ENCODE peak calls at places on chromosomes 12 and 14, in eight cellular contexts. R is psoas muscle, I is IMR-90, K is fibroblast of villous mesenchyme, B is AG04450, G is fibroblast of pulmonary artery, Q is lower leg skin, F is fibroblast of the aortic adventitia. H is an unnamed sample.

GRCh38 chr12:50563434-50563787 is 58.6 kb downstream of the DIP2B start:
- DNase-seq in B (no peak), K (no peak), G (no peak), I (no peak), R (no peak), F (no peak), Q (no peak), H (no peak)

GRCh38 chr14:94673781-94674231 is 61.6 kb downstream of the SERPINA3 start:
- DNase-seq in R (no peak), B (no peak), I (peak), G (peak), K (no peak), Q (peak), F (no peak), H (peak)

GRCh38 chr14:33165144-33165925 is 226.7 kb downstream of the NPAS3 start:
- DNase-seq in F (no peak), K (peak), B (no peak), I (no peak), G (peak), R (no peak), Q (no peak), H (no peak)

GRCh38 chr14:104734991-104735779 is 11.2 kb downstream of the ADSS1 start:
- DNase-seq in Q (no peak), G (no peak), K (no peak), I (no peak), F (no peak), R (peak), B (no peak), H (no peak)

GRCh38 chr14:95722525-95723190 is 8.7 kb upstream of the TCL1A start:
- DNase-seq in G (no peak), K (no peak), Q (no peak), I (no peak), B (no peak), R (no peak), F (no peak), H (no peak)

GRCh38 chr12:52417742-52418141 is 11.6 kb upstream of the KRT82 start:
- DNase-seq in F (no peak), K (no peak), B (no peak), G (no peak), R (no peak), I (no peak), Q (no peak), H (no peak)

GRCh38 chr14:92475037-92475436 is 38.5 kb upstream of the RIN3 start:
- DNase-seq in I (no peak), F (no peak), R (no peak), Q (no peak), B (no peak), K (no peak), G (no peak), H (no peak)

GRCh38 chr14:32809255-32809654 is 129.4 kb upstream of the NPAS3 start:
- DNase-seq in I (no peak), Q (no peak), R (no peak), F (no peak), B (no peak), K (no peak), G (no peak), H (no peak)

GRCh38 chr14:60090864-60091519 is 731 bp upstream of the PCNX4 start:
- DNase-seq in G (peak), I (peak), Q (no peak), R (peak), B (no peak), K (peak), F (peak), H (peak)

GRCh38 chr12:89225808-89226368 is 126.4 kb downstream of the DUSP6 start:
- DNase-seq in Q (no peak), R (no peak), K (peak), F (peak), I (peak), G (peak), B (peak), H (peak)

GRCh38 chr12:70449074-70449757 is 83.1 kb downstream of the KCNMB4 start:
- DNase-seq in I (peak), Q (no peak), G (no peak), R (no peak), K (peak), F (no peak), B (no peak), H (no peak)

GRCh38 chr12:123149088-123149827 is 1.6 kb downstream of the PITPNM2 start:
- DNase-seq in I (no peak), G (peak), K (peak), R (no peak), F (peak), B (no peak), Q (peak), H (peak)

GRCh38 chr12:107616941-107617340 is 68.7 kb upstream of the PWP1 start:
- DNase-seq in I (no peak), G (no peak), F (no peak), R (no peak), K (no peak), Q (no peak), B (no peak), H (no peak)

GRCh38 chr12:88298761-88299242 is 156.7 kb downstream of the TMTC3 start:
- DNase-seq in B (no peak), K (no peak), Q (no peak), G (peak), F (peak), R (no peak), I (peak), H (peak)

GRCh38 chr12:21478756-21479455 is 22.5 kb downstream of the RECQL start:
- DNase-seq in R (no peak), I (no peak), B (no peak), F (no peak), Q (no peak), K (no peak), G (peak), H (peak)

GRCh38 chr14:60724080-60724618 is at the start of gene SIX4:
- DNase-seq in K (peak), R (peak), F (peak), I (peak), B (peak), G (peak), Q (peak), H (peak)

GRCh38 chr14:89304972-89305703 is 111.9 kb downstream of the FOXN3 start:
- DNase-seq in F (peak), Q (no peak), G (peak), K (peak), I (peak), R (no peak), B (peak), H (peak)

GRCh38 chr12:124837958-124838803 is 25.5 kb downstream of the SCARB1 start:
- DNase-seq in B (peak), F (peak), K (peak), Q (no peak), I (peak), R (peak), G (peak), H (peak)

GRCh38 chr12:122850048-122850445 is 14.8 kb downstream of the HIP1R start:
- DNase-seq in Q (no peak), I (no peak), G (no peak), F (no peak), B (no peak), K (no peak), R (peak), H (no peak)

GRCh38 chr12:19683178-19683927 is 244.1 kb downstream of the AEBP2 start:
- DNase-seq in I (peak), K (peak), Q (no peak), G (peak), B (no peak), F (peak), R (no peak), H (peak)

GRCh38 chr12:130916251-130916911 is 37.3 kb upstream of the ADGRD1 start:
- DNase-seq in Q (peak), R (peak), B (no peak), K (peak), G (peak), F (peak), I (peak), H (peak)

GRCh38 chr12:51395283-51396230 is 4.4 kb upstream of the GALNT6 start:
- DNase-seq in K (no peak), Q (peak), F (no peak), G (no peak), R (no peak), B (no peak), I (no peak), H (no peak)

GRCh38 chr12:64029013-64029857 is 184.7 kb downstream of the SRGAP1 start:
- DNase-seq in Q (no peak), B (peak), F (peak), I (peak), G (peak), R (no peak), K (peak), H (peak)

GRCh38 chr12:116539361-116539771 is 19.8 kb upstream of the MAP1LC3B2 start:
- DNase-seq in G (peak), I (peak), R (no peak), Q (no peak), K (peak), F (peak), B (no peak), H (peak)

GRCh38 chr12:64801381-64801780 is 23.1 kb upstream of the TBC1D30 start:
- DNase-seq in I (no peak), Q (no peak), R (no peak), K (no peak), B (no peak), F (no peak), G (no peak), H (no peak)

GRCh38 chr12:124273630-124274029 is 21.3 kb upstream of the RFLNA start:
- DNase-seq in Q (no peak), K (no peak), I (peak), F (peak), G (peak), B (no peak), R (no peak), H (peak)

GRCh38 chr12:52207106-52207505 is 15.3 kb upstream of the KRT80 start:
- DNase-seq in R (no peak), F (no peak), G (no peak), Q (peak), I (no peak), B (no peak), K (no peak), H (no peak)

DNA sequence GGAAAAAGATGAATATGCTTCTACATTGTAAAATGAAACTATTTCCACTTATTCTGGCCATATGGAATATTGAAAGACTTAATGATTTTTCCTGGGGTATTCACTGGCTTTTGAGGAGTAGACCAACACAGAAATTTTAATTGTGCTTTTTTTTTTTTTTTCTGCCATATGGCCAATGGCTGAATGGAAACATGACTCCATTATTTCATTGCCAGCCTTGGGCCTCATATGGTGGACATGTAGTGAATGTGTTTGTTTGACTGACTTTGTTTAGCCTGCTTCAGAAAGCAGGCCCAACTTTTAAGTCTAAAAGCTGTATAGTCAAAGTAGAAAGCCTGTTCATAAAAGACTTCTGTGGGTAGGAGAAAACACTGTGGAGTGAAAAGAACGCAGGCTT is 2.4 kb downstream of the GNG2 start:
- DNase-seq in G (no peak), R (no peak), I (peak), F (no peak), B (no peak), K (no peak), Q (no peak), H (no peak)
- H3K4me3 ChIP-seq in G (peak), R (peak), I (peak), F (no peak), B (peak), K (peak), Q (no peak), H (no peak)

DNA sequence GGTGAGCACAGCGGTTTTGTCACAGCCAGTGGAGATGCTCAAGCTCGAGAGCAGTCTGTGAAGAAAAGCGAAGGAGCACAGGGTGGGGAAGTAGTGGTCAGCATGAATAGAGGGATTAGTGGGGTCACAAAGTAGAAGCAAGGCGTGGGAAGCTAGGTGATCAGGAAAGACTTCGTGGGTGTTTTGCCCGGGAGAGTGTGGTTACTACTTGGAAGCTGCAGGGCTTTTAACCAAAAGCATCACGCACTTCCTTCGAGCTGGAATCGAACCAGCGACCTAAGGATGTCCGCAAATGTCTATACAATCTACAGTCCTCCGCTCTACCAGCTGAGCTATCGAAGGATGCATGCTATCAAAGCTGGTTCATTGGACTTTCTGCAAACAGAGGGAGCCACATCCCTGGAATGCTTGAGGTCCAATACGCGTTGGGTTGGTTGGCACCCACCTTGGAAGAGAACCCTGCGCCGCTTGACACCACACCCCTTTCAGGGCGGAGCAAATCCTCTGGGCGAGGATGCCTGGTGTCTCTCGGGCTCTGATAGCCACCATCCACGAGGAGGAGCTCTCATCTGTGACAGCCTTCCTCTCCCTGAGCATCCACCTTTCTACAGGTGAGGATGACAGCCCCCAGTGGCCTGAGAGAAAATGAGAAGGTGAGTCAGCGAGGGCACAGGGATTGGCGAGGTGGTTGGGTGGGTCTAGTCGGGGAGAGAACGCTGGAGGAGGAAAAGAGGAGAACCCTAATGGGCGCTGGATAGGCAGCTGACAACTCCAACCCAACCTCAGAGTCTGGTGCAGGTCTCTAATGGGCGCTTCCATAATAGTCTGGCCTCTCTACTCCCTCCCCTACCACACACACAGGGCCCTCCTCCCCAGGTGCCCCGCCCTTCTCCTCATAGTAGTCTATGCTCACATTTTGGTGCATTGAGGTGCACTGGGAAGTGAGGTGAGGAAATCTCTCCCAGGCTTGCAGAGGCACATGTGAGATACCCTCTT is 16.0 kb upstream of the OR6S1 start:
- DNase-seq in R (no peak), B (no peak), I (peak), Q (no peak), F (no peak), K (no peak), G (no peak), H (no peak)
- TF ChIP-seq CTCF in R (no peak), B (no peak), I (peak), Q (no peak), F (no peak), K (no peak), G (no peak), H (no peak)

DNA sequence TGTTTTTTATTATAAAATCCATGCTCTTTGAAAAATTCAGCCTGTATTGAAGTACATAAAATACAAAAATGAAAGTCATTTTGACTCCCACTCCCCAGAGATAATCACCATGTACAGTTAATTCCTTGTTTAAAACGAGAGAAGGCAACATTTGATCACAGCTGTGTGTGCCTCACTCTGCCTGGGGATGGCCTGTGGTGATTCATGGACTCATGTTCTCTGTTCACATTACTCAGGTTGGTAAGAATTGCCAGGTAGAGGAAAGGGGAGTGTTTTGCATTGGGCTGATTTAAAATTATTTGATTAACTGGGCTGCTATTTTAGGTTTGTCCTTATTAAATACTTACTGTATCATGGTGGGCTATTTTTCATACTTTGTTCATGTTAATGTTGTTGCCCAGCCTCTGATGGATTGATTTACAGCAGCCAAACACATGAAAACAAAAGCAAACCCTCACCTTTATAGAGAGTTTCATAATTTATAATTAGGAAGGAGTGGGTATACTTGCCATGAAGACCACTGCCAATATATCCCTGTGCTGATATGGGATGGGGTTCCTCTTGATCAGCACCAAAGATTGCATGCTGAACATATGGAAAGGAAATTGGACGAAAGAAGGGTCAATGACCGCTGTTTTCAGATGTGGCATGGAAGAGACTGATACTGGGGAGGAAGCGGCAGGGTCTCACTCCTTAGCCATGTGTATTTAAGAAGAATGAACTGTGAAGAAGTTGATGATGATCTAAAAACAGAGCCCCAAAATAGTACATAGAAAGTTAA is 3.0 kb downstream of the ZBTB1 start:
- DNase-seq in K (peak), R (no peak), G (no peak), Q (no peak), F (no peak), B (no peak), I (peak), H (peak)
- H3K4me3 ChIP-seq in K (peak), R (peak), G (peak), Q (no peak), F (peak), B (peak), I (no peak), H (no peak)

GRCh38 chr12:82896979-82897378 is 210.3 kb downstream of the TMTC2 start:
- DNase-seq in I (peak), F (peak), K (no peak), G (peak), R (no peak), B (no peak), Q (no peak), H (peak)
- TF ChIP-seq CTCF in I (no peak), F (no peak), K (no peak), G (no peak), R (no peak), B (no peak), Q (no peak), H (no peak)

DNA sequence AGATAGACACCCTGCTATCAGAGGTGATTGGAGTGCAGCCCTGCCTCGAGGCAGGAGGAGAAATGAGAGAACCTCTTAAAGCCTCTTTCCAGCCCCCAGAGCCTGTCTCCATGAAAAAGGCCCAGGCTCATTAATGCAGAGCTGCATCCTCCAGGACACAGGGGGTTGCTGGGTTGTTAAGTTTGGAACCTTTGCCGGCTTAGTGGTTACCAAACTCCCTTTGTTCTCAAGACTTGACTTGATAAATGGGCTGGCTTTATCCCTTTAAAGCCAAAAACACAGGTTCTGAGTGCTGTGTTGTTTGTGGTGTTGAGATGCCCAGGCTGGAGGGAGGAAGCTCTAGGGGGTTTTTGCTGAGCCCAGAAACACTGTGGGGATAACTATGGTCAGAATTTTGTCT is 71.0 kb downstream of the DAD1 start:
- DNase-seq in I (no peak), B (no peak), K (no peak), Q (no peak), F (no peak), R (no peak), G (no peak), H (no peak)
- H3K4me3 ChIP-seq in I (no peak), B (no peak), K (no peak), Q (no peak), F (no peak), R (no peak), G (no peak), H (no peak)

GRCh38 chr12:14239935-14240872 is 125.3 kb upstream of the ATF7IP start:
- DNase-seq in I (no peak), Q (no peak), B (no peak), K (no peak), R (no peak), G (no peak), F (no peak), H (no peak)

GRCh38 chr12:14238224-14238792 is 127.2 kb upstream of the ATF7IP start:
- DNase-seq in R (no peak), Q (no peak), F (peak), G (peak), K (peak), B (no peak), I (peak), H (peak)

GRCh38 chr12:14240873-14241220 is 124.6 kb upstream of the ATF7IP start:
- DNase-seq in K (no peak), R (no peak), B (no peak), F (no peak), Q (no peak), G (no peak), I (no peak), H (no peak)

GRCh38 chr12:14243941-14244340 is 121.5 kb upstream of the ATF7IP start:
- DNase-seq in B (no peak), F (no peak), I (no peak), K (no peak), Q (no peak), G (no peak), R (no peak), H (no peak)

GRCh38 chr12:14239350-14239934 is 126.0 kb upstream of the ATF7IP start:
- DNase-seq in K (peak), I (no peak), B (no peak), R (no peak), G (peak), F (peak), Q (no peak), H (peak)
- TF ChIP-seq CTCF in K (peak), I (no peak), B (no peak), R (no peak), G (peak), F (no peak), Q (no peak), H (no peak)

DNA sequence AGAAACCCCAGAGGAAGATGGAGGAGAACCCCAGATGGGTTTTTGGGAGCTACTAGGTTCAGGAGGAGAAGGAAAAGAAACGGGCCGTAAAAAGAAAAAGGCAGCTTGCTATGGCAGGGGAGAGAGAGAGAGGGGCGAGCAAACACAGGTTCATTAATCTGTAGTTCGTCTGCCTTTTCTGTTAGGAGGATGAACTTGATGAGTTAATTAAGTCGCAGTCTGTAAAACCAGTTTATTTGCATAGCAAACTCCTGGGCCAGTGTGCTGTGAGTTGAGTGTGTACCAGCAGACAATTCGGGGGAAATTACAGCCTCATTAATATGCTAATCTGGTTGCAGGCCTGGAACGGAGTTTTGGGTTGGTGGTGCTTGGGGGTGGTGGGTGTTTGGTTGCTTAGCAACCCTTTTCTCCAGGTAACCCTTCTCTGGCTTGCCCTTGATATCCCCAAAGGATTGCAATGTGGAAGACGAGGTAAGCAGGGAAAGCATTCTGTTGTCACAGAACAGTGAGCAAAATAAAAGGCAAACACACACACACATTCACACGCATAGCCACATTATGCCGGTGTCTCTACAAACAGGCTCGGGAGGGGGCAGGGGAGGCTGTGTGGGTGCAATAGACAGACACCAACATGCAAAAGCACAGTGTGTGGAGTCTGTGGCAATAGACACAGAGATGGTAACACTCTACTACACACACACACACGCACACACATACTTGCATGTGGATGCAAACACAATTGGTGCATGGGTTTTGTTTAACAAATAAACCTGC is 29.2 kb upstream of the LHX5 start:
- DNase-seq in B (no peak), Q (no peak), G (no peak), I (no peak), F (no peak), R (no peak), K (no peak), H (no peak)
- H3K4me3 ChIP-seq in B (no peak), Q (no peak), G (no peak), I (no peak), F (no peak), R (no peak), K (no peak), H (no peak)

GRCh38 chr12:12562585-12563245 is at the start of gene DUSP16:
- DNase-seq in B (peak), K (peak), I (peak), G (peak), F (peak), R (peak), Q (peak), H (peak)
- TF ChIP-seq CTCF in B (no peak), K (no peak), I (peak), G (no peak), F (peak), R (peak), Q (no peak), H (no peak)

H was measured in cardiac fibroblast.